ENCODE peak calls at places on chromosomes 12 and 14, in five cellular contexts. V is body of pancreas, G is tibial artery, W is left ventricle myocardium inferior, M is GM23248. A is an unnamed sample.

GRCh38 chr12:121992059-121992879 is 29.4 kb upstream of the BCL7A start:
- DNase-seq in V (peak), G (no peak), W (no peak), M (peak), A (peak)

GRCh38 chr12:54371328-54372112 is 7.2 kb upstream of the GPR84 start:
- DNase-seq in V (no peak), G (peak), W (peak), M (no peak), A (peak)

GRCh38 chr12:15928345-15928744 is 17.2 kb downstream of the DERA start:
- DNase-seq in V (no peak), G (no peak), W (no peak), M (peak), A (no peak)

GRCh38 chr12:34300376-34301250 is 278.3 kb downstream of the ALG10 start:
- DNase-seq in V (no peak), G (no peak), W (no peak), M (no peak), A (peak)

GRCh38 chr12:102958073-102958829 is 777 bp downstream of the ASCL1 start:
- DNase-seq in V (no peak), G (no peak), W (no peak), M (peak), A (peak)

GRCh38 chr12:47264951-47265350 is 185.2 kb upstream of the AMIGO2 start:
- DNase-seq in V (no peak), G (no peak), W (no peak), M (no peak), A (no peak)

GRCh38 chr14:40053396-40053795 is 621.2 kb upstream of the FBXO33 start:
- DNase-seq in V (no peak), G (no peak), W (no peak), M (no peak), A (no peak)

GRCh38 chr12:106248849-106249371 is 1.1 kb upstream of the CKAP4 start:
- DNase-seq in V (peak), G (peak), W (no peak), M (peak), A (no peak)

GRCh38 chr14:55580401-55581010 is 499 bp downstream of the KTN1 start:
- DNase-seq in V (peak), G (peak), W (peak), M (peak), A (peak)

GRCh38 chr12:93990832-93991748 is 157.3 kb upstream of the PLXNC1 start:
- DNase-seq in V (peak), G (peak), W (peak), M (peak), A (peak)

GRCh38 chr12:52598966-52599365 is 2.3 kb downstream of the KRT72 start:
- DNase-seq in V (no peak), G (no peak), W (no peak), M (no peak), A (no peak)

GRCh38 chr12:27573972-27574371 is 50.0 kb downstream of the PPFIBP1 start:
- DNase-seq in V (no peak), G (no peak), W (no peak), M (peak), A (no peak)

GRCh38 chr14:20184181-20184580 is 6.5 kb upstream of the OR11G2 start:
- DNase-seq in V (no peak), G (no peak), W (no peak), M (peak), A (no peak)

GRCh38 chr12:54571166-54571856 is 17.1 kb downstream of the PPP1R1A start:
- DNase-seq in V (no peak), G (no peak), W (no peak), M (peak), A (no peak)

GRCh38 chr12:46770501-46771183 is 55.2 kb downstream of the SLC38A4 start:
- DNase-seq in V (peak), G (no peak), W (no peak), M (peak), A (no peak)

GRCh38 chr12:32773686-32774085 is 18.0 kb upstream of the YARS2 start:
- DNase-seq in V (no peak), G (no peak), W (no peak), M (no peak), A (no peak)

GRCh38 chr14:29930283-29930682 is 2.6 kb upstream of the PRKD1 start:
- DNase-seq in V (no peak), G (no peak), W (no peak), M (peak), A (no peak)

GRCh38 chr14:32596390-32596789 is 267.3 kb downstream of the AKAP6 start:
- DNase-seq in V (no peak), G (no peak), W (no peak), M (no peak), A (no peak)

GRCh38 chr12:6765048-6765633 is 1.0 kb upstream of the PTMS start:
- DNase-seq in V (no peak), G (no peak), W (no peak), M (peak), A (no peak)

GRCh38 chr14:103129301-103130016 is 6.2 kb downstream of the TNFAIP2 start:
- DNase-seq in V (no peak), G (no peak), W (no peak), M (no peak), A (no peak)

GRCh38 chr14:104094709-104095425 is 9.4 kb downstream of the ASPG start:
- DNase-seq in V (peak), G (no peak), W (peak), M (peak), A (peak)

GRCh38 chr12:99131761-99132199 is 486.7 kb downstream of the APAF1 start:
- DNase-seq in V (peak), G (no peak), W (peak), M (peak), A (peak)

GRCh38 chr12:52496590-52497071 is 3.6 kb upstream of the KRT6A start:
- DNase-seq in V (peak), G (no peak), W (no peak), M (peak), A (no peak)

GRCh38 chr14:20657216-20658211 is 16.0 kb upstream of the OR6S1 start:
- DNase-seq in V (no peak), G (no peak), W (no peak), M (no peak), A (no peak)

GRCh38 chr12:4045433-4045760 is 172.2 kb upstream of the PARP11 start:
- DNase-seq in V (no peak), G (no peak), W (no peak), M (no peak), A (no peak)

GRCh38 chr12:118611295-118611694 is 234.9 kb downstream of the SUDS3 start:
- DNase-seq in V (peak), G (no peak), W (no peak), M (no peak), A (peak)

GRCh38 chr14:33057585-33057984 is 118.9 kb downstream of the NPAS3 start:
- DNase-seq in V (no peak), G (no peak), W (no peak), M (no peak), A (no peak)

GRCh38 chr12:57897296-57897974 is 43.9 kb upstream of the ATP23 start:
- DNase-seq in V (no peak), G (no peak), W (no peak), M (no peak), A (no peak)

GRCh38 chr12:57898308-57898970 is 42.9 kb upstream of the ATP23 start:
- DNase-seq in V (no peak), G (no peak), W (no peak), M (peak), A (no peak)

GRCh38 chr12:57896139-57896436 is 45.3 kb upstream of the ATP23 start:
- DNase-seq in V (no peak), G (no peak), W (no peak), M (peak), A (no peak)

GRCh38 chr12:57896437-57897201 is 44.7 kb upstream of the ATP23 start:
- DNase-seq in V (peak), G (peak), W (peak), M (peak), A (peak)

DNA sequence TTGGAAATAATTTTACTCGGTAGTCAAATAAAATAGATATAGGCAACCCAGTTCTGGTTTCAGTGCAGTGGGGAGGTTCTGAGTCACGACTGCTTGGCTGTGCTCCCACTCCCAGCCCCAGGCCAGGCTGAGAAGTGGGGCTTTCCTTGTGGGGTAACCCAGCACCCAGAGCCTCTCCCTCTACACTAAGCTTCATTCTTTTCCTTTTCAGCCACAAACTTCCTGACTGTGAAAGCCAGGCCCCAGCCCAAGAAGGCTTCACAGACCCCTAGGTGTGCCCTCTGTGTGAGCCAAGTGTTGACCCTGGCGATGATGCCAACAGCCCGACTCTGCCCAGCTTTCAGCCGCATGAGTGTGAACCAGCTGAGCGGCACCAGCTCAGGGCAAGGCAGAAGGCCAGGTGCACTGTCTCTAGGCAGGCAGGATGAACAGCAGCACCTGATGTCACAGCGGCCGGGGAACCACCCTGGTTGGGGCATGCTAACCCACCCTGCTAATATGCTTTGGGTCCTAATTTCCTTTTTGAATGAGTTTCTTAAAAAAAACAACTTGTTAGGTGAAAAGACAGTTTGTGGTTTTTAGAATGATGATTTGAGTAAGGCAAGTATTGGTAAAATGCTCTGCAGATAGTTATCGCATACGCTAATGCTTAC is 42.2 kb upstream of the ATP23 start:
- DNase-seq in V (peak), G (peak), W (peak), M (peak), A (peak)
- H3K27ac ChIP-seq in V (no peak), G (peak), W (peak), M (peak), A (peak)

GRCh38 chr12:55760663-55761062 is 17.7 kb downstream of the GDF11 start:
- DNase-seq in V (no peak), G (no peak), W (no peak), M (peak), A (no peak)

GRCh38 chr12:55757701-55758100 is 14.8 kb downstream of the GDF11 start:
- DNase-seq in V (no peak), G (no peak), W (no peak), M (no peak), A (no peak)

DNA sequence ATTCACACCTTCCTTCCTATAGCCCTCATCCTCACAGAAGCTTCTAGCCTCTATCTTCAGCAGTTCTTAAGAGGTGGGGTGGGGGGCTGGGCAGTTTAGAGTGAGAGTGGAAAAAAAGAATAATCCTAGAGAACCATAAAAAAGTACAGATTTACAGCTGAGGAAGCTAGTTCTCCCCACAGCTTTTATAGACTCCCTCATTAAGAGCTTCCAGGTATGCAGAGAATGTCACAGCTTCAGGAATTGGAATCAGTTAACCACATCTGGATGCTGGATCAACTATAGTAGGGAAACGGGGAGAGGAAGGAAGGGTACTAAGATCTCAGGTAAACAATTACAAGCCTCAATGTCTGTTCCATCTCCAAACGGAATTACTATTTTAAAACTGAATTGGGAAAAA is 12.3 kb downstream of the GDF11 start:
- DNase-seq in V (no peak), G (no peak), W (no peak), M (no peak), A (no peak)
- H3K27ac ChIP-seq in V (no peak), G (no peak), W (no peak), M (no peak), A (no peak)

GRCh38 chr12:24223926-24224325 is 274.5 kb upstream of the SOX5 start:
- DNase-seq in V (peak), G (no peak), W (no peak), M (no peak), A (no peak)
- H3K27ac ChIP-seq in V (no peak), G (no peak), W (no peak), M (no peak), A (no peak)

GRCh38 chr12:69510176-69510827 is 40.1 kb downstream of the FRS2 start:
- DNase-seq in V (peak), G (no peak), W (no peak), M (no peak), A (no peak)
- H3K27ac ChIP-seq in V (no peak), G (no peak), W (peak), M (no peak), A (no peak)

GRCh38 chr12:2288001-2288400 is 235.2 kb downstream of the CACNA1C start:
- DNase-seq in V (peak), G (peak), W (no peak), M (peak), A (peak)
- H3K27ac ChIP-seq in V (no peak), G (peak), W (peak), M (peak), A (peak)

DNA sequence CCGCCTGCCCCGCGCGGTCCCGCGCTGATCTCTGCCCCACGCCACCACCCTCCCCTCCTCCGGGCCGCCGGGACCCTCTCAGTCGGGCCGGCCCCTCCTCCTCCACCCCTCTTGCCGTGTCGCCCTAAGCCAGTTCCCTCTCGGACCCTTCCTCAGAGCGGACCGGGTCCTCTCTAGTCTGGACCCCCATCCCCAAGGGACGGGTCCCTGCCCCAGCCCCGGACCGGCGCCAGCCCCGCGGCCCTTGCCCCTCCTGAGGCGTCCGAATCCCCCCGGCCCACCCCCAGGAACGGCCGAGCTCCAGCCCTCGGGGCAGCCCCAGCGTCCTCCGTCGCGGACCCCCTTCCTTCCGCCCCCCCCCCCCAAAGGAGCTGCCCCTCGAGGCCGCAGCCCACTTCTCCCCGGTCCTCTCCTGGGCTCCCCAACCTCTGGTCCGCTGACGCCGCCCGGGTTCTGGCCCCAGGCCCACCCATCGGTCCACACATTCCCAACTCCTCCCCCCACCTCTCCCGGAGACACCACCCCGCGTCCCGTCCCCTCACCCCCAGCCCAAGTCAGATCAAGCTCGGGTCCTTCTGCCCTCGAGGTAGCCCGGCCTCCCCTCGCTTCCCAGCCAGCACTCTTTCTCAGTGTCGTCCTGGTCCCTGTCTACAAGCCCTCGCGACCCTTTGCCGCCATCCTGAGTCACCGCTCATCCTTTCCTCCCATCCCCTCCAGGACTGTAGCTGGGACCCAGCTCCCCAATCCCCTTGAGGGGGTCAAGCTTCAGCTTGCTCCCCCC is 690 bp downstream of the PPP4R4 start:
- DNase-seq in V (no peak), G (no peak), W (no peak), M (peak), A (peak)
- H3K27ac ChIP-seq in V (no peak), G (no peak), W (no peak), M (no peak), A (no peak)

DNA sequence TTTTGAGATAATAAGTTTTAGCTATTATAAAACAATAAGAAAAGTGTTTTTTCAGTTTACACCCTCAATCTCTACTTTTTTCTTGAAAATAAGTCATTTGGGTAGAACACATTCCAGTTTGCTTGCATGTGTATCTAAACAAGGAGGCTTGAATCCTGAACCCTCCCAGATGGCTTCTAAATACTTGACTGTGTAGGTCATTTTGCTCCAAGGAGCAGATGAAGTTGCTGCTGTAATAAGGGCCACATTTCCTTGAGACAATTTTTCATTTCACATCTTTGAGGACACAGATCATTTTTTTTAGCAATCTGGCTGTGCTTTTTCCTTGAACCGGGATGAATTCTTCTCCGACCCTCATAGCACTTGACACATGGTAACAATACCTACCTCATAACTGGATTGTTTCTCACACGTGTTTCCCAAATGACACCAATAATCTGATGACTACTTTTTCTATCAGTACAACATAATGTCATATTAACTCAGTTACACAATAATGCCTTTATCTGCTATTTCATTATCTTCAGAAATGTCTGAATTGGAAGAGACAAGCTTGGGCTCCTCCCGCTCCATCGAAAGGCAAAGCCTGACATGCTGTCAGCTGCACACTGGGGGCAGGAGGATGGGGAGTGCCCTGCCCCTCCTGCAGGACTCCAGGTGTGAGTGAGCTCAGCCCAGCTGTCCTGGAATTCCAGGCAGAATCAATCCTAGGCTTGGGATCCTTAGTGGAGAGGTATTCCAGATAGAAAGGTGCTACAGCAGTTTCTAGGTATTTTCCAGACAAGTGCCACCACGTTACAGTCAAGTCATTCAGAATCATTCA is 30.9 kb downstream of the GPHB5 start:
- DNase-seq in V (no peak), G (no peak), W (no peak), M (peak), A (no peak)
- H3K27ac ChIP-seq in V (no peak), G (no peak), W (peak), M (no peak), A (no peak)

GRCh38 chr14:52241102-52241793 is 26.2 kb upstream of the PTGDR start:
- DNase-seq in V (no peak), G (no peak), W (no peak), M (peak), A (no peak)
- H3K27ac ChIP-seq in V (no peak), G (no peak), W (no peak), M (peak), A (no peak)

GRCh38 chr12:115377781-115378180 is 693.8 kb upstream of the TBX3 start:
- DNase-seq in V (no peak), G (no peak), W (no peak), M (no peak), A (no peak)

GRCh38 chr12:115378296-115378695 is 694.3 kb upstream of the TBX3 start:
- DNase-seq in V (no peak), G (no peak), W (no peak), M (no peak), A (no peak)

GRCh38 chr12:115377230-115377629 is 693.3 kb upstream of the TBX3 start:
- DNase-seq in V (no peak), G (no peak), W (no peak), M (no peak), A (no peak)

GRCh38 chr12:115374480-115375187 is 690.7 kb upstream of the TBX3 start:
- DNase-seq in V (no peak), G (no peak), W (no peak), M (no peak), A (no peak)

GRCh38 chr12:115375188-115375991 is 691.4 kb upstream of the TBX3 start:
- DNase-seq in V (peak), G (no peak), W (no peak), M (peak), A (no peak)
- H3K27ac ChIP-seq in V (no peak), G (no peak), W (no peak), M (no peak), A (no peak)

GRCh38 chr12:109517619-109518018 is 40.2 kb downstream of the UBE3B start:
- DNase-seq in V (peak), G (no peak), W (no peak), M (no peak), A (no peak)

GRCh38 chr12:109513977-109514376 is 36.5 kb downstream of the UBE3B start:
- DNase-seq in V (no peak), G (no peak), W (no peak), M (no peak), A (no peak)

GRCh38 chr12:109510196-109510595 is 32.8 kb downstream of the UBE3B start:
- DNase-seq in V (no peak), G (no peak), W (no peak), M (no peak), A (peak)

DNA sequence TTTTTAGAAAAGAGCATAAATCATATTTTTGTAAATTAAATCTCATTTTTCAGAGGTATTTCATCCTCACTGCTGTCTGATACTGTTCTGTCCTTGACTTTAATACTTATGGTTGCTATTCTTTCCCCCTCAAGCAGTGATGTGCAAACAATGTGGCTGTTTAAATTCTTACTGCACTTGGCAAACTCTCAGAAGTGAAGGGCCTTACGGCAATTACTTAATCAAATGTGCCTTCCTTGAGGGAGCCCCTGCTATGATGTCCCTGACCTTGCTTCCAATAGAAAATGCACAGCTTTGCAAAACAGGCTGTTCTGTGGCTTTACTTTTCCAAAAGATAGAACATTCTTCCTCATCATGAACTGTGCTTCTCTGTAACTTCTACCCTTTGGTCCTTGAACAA is 35.2 kb downstream of the UBE3B start:
- DNase-seq in V (no peak), G (no peak), W (no peak), M (no peak), A (no peak)
- H3K27ac ChIP-seq in V (no peak), G (no peak), W (no peak), M (no peak), A (no peak)

A was measured in right cardiac atrium.